ENCODE peak calls at places on chromosomes 7 and 10, in four cellular contexts. I is cardiac muscle cell, G is lower leg skin, Z is endothelial cell of umbilical vein. Q is an unnamed sample.

GRCh38 chr7:3112499-3113134 is 69.0 kb upstream of the CARD11 start:
- DNase-seq in I (no peak), G (no peak), Z (no peak), Q (no peak)

GRCh38 chr10:32971536-32972091 is 13.6 kb upstream of the ITGB1 start:
- DNase-seq in I (peak), G (no peak), Z (no peak), Q (no peak)

GRCh38 chr7:69599211-69599878 is 1.1 kb downstream of the AUTS2 start:
- DNase-seq in I (peak), G (no peak), Z (no peak), Q (peak)

GRCh38 chr10:34244787-34245484 is 570.2 kb downstream of the PARD3 start:
- DNase-seq in I (no peak), G (no peak), Z (no peak), Q (no peak)

GRCh38 chr7:75966209-75966961 is 28.0 kb downstream of the TMEM120A start:
- DNase-seq in I (no peak), G (peak), Z (no peak), Q (peak)

GRCh38 chr10:118800920-118801319 is 46.1 kb upstream of the CACUL1 start:
- DNase-seq in I (peak), G (peak), Z (peak), Q (no peak)

GRCh38 chr7:157405914-157406810 is 69.4 kb downstream of the DNAJB6 start:
- DNase-seq in I (no peak), G (no peak), Z (no peak), Q (peak)

GRCh38 chr10:100654835-100655759 is 90.3 kb upstream of the PAX2 start:
- DNase-seq in I (peak), G (no peak), Z (no peak), Q (peak)

GRCh38 chr7:82598958-82599357 is 155.4 kb upstream of the CACNA2D1 start:
- DNase-seq in I (no peak), G (no peak), Z (peak), Q (no peak)

DNA sequence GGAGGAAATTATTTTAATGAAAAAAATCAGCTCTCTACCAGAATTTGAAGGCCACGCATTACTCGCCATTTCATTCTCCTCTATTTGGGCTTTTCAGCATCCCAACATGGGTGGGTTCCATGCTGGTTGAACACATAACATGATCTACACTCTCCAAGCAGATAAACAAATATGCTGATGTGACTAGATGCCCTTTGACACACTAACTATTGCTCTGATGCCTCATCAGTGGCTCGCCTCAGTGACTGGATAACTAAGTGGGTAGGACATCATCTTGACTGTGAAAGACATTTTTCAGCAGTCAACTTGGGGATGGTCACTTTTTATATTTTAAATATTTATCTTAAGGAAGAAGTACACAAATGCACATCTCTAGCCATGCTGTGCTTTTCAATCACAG is 113.9 kb upstream of the LAMB4 start:
- DNase-seq in I (no peak), G (no peak), Z (no peak), Q (no peak)
- TF ChIP-seq CTCF in I (no peak), G (no peak), Z (no peak), Q (no peak)

GRCh38 chr7:96355990-96356506 is 34.1 kb upstream of the SLC25A13 start:
- DNase-seq in I (no peak), G (no peak), Z (no peak), Q (no peak)
- TF ChIP-seq CTCF in I (no peak), G (no peak), Z (no peak), Q (no peak)

DNA sequence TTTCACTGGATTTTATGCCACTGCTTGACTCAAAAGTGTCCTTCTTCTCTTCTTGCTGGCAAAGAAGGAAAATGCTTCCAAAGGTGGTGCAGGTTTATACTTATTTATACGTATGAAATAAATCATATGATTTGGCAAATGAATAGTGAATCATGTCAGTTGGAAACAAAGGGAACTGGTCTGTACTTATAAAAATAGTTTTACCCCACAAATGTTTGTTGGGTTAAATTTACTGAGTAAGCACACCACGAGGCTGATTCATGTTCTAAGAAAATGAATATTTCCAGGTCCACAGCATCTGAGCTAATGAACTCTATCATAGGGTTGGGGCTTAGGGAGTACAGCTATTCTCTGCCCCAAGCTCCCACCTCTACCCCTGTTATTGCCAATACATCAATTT is 232.2 kb downstream of the TRIL start:
- DNase-seq in I (no peak), G (no peak), Z (no peak), Q (no peak)
- TF ChIP-seq CTCF in I (no peak), G (no peak), Z (no peak), Q (no peak)

GRCh38 chr7:17392846-17393245 is 94.4 kb downstream of the AHR start:
- DNase-seq in I (no peak), G (no peak), Z (no peak), Q (no peak)
- TF ChIP-seq CTCF in I (no peak), G (no peak), Z (no peak), Q (no peak)

GRCh38 chr10:83994351-83994750 is 145.0 kb upstream of the GHITM start:
- DNase-seq in I (no peak), G (no peak), Z (no peak), Q (no peak)

GRCh38 chr10:83990126-83990525 is 149.2 kb upstream of the GHITM start:
- DNase-seq in I (no peak), G (no peak), Z (no peak), Q (no peak)

GRCh38 chr10:83995932-83996331 is 143.4 kb upstream of the GHITM start:
- DNase-seq in I (no peak), G (no peak), Z (no peak), Q (no peak)

GRCh38 chr10:83988435-83988834 is 150.9 kb upstream of the GHITM start:
- DNase-seq in I (no peak), G (no peak), Z (no peak), Q (no peak)

DNA sequence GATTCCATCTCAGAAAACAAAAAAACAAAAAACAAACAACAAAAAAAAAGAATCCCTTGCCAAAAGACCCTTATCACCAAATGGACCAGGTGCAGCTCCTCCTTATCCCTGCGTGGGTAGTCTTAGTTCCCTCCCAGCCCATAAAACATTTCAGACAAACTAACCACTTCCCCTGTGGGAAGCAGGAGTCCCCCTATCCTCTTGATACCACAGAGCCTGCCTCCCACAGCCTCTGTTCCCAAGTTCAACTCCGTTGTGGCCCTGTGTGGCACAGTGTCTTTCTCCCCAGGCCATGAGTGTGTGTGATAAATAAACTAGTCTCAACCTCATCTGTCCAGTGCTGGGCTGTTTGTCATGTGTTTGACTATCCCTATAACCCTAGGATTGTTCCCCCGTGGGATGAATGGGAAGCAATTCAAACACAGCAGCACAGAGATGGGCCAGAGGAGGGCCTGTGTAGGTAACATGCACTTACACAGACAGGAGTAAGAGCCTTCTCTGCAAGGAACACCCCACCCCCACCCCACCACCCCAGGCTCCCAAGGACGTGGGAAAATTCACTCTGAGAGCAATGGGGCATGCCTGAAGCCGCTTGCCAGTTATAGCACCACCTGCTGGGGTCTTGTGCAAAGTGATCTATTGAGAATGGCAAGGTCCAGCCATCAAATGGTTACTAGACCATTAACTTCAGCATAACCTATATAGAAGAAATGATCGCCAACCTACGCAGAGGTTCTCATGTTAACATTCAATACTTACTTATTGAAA is 147.1 kb upstream of the GHITM start:
- DNase-seq in I (peak), G (no peak), Z (peak), Q (peak)
- TF ChIP-seq CTCF in I (peak), G (no peak), Z (peak), Q (peak)

GRCh38 chr10:89224697-89225443 is 17.8 kb upstream of the CH25H start:
- DNase-seq in I (no peak), G (no peak), Z (peak), Q (no peak)
- TF ChIP-seq CTCF in I (peak), G (no peak), Z (peak), Q (no peak)

GRCh38 chr7:53600296-53600695 is 564.9 kb downstream of the POM121L12 start:
- DNase-seq in I (no peak), G (no peak), Z (no peak), Q (no peak)

GRCh38 chr7:53596230-53596629 is 560.8 kb downstream of the POM121L12 start:
- DNase-seq in I (no peak), G (no peak), Z (peak), Q (no peak)
- TF ChIP-seq CTCF in I (no peak), G (no peak), Z (no peak), Q (no peak)

Q was measured in glutamatergic neuron.